ENCODE peak calls at places on chromosome 6, in six cellular contexts. T is mesenchymal stem cell, V is IMR-90, A is DND-41, X is HCT116, Y is PC-3. B is an unnamed sample.

GRCh38 chr6:156998824-156999330 is 221.7 kb downstream of the ARID1B start:
- DNase-seq in T (no peak), V (no peak), A (no peak), X (no peak), Y (no peak), B (no peak)

GRCh38 chr6:72218125-72218524 is 331.8 kb downstream of the RIMS1 start:
- DNase-seq in T (peak; percentile 43), V (peak; percentile 38), A (no peak), X (peak; percentile 3), Y (peak; percentile 13), B (peak; percentile 32)

GRCh38 chr6:10441004-10441654 is 26.3 kb upstream of the TFAP2A start:
- DNase-seq in T (peak; percentile 88), V (peak; percentile 87), A (no peak), X (peak; percentile 93), Y (peak; percentile 98), B (no peak)

GRCh38 chr6:116282698-116283097 is 3.0 kb upstream of the TSPYL1 start:
- DNase-seq in T (no peak), V (peak; percentile 23), A (no peak), X (no peak), Y (no peak), B (no peak)

GRCh38 chr6:48817714-48818113 is 645.3 kb downstream of the MMUT start:
- DNase-seq in T (peak; percentile 32), V (peak; percentile 21), A (no peak), X (no peak), Y (peak; percentile 9), B (no peak)

GRCh38 chr6:160036790-160037206 is 67.9 kb downstream of the IGF2R start:
- DNase-seq in T (no peak), V (peak; percentile 87), A (no peak), X (no peak), Y (peak; percentile 86), B (no peak)

GRCh38 chr6:144744720-144745119 is 459.6 kb downstream of the UTRN start:
- DNase-seq in T (no peak), V (no peak), A (no peak), X (no peak), Y (no peak), B (no peak)

GRCh38 chr6:1792989-1793388 is 183.3 kb downstream of the FOXC1 start:
- DNase-seq in T (peak; percentile 22), V (peak; percentile 10), A (peak; percentile 41), X (peak; percentile 26), Y (peak; percentile 67), B (no peak)

GRCh38 chr6:14276667-14277404 is 159.3 kb downstream of the CD83 start:
- DNase-seq in T (peak; percentile 26), V (peak; percentile 63), A (peak; percentile 69), X (no peak), Y (no peak), B (no peak)

GRCh38 chr6:12601881-12602280 is 114.7 kb upstream of the PHACTR1 start:
- DNase-seq in T (no peak), V (no peak), A (no peak), X (no peak), Y (no peak), B (peak; percentile 63)

GRCh38 chr6:136990754-136991153 is 54.0 kb downstream of the IL20RA start:
- DNase-seq in T (no peak), V (no peak), A (no peak), X (no peak), Y (no peak), B (no peak)

GRCh38 chr6:16676978-16677377 is 84.3 kb downstream of the ATXN1 start:
- DNase-seq in T (peak; percentile 89), V (peak; percentile 64), A (no peak), X (peak; percentile 66), Y (peak; percentile 47), B (no peak)

GRCh38 chr6:12608016-12608860 is 108.3 kb upstream of the PHACTR1 start:
- DNase-seq in T (peak; percentile 40), V (peak; percentile 40), A (no peak), X (no peak), Y (peak; percentile 53), B (peak; percentile 64)

GRCh38 chr6:8794420-8794819 is 359.1 kb upstream of the SLC35B3 start:
- DNase-seq in T (no peak), V (no peak), A (no peak), X (no peak), Y (no peak), B (no peak)

GRCh38 chr6:30061766-30062458 is 847 bp downstream of the POLR1H start:
- DNase-seq in T (peak; percentile 57), V (peak; percentile 17), A (peak; percentile 64), X (no peak), Y (peak; percentile 44), B (no peak)

GRCh38 chr6:11258260-11259237 is 26.1 kb upstream of the NEDD9 start:
- DNase-seq in T (no peak), V (no peak), A (peak; percentile 58), X (no peak), Y (no peak), B (no peak)

GRCh38 chr6:50549460-50549859 is 163.9 kb upstream of the TFAP2D start:
- DNase-seq in T (no peak), V (no peak), A (no peak), X (no peak), Y (no peak), B (no peak)

GRCh38 chr6:27865952-27866369 is 46.2 kb downstream of the OR2B2 start:
- DNase-seq in T (no peak), V (no peak), A (peak; percentile 68), X (no peak), Y (peak; percentile 23), B (no peak)

GRCh38 chr6:13767121-13767794 is 47.1 kb downstream of the MCUR1 start:
- DNase-seq in T (peak; percentile 54), V (peak; percentile 44), A (peak; percentile 52), X (no peak), Y (no peak), B (peak; percentile 26)

GRCh38 chr6:11756292-11756691 is 22.3 kb downstream of the ADTRP start:
- DNase-seq in T (no peak), V (no peak), A (no peak), X (no peak), Y (no peak), B (no peak)

GRCh38 chr6:53986165-53986720 is 125.0 kb upstream of the MLIP start:
- DNase-seq in T (peak; percentile 72), V (peak; percentile 70), A (peak; percentile 36), X (peak; percentile 34), Y (peak; percentile 79), B (peak; percentile 75)

GRCh38 chr6:21270501-21271290 is 322.9 kb upstream of the SOX4 start:
- DNase-seq in T (no peak), V (no peak), A (no peak), X (no peak), Y (no peak), B (no peak)
- H2AFZ ChIP-seq in T (no peak overlapping the region), V (peak overlapping the region; percentile 46), A (no peak overlapping the region), X (no peak overlapping the region), Y (no peak overlapping the region), B (no peak overlapping the region)

GRCh38 chr6:90294989-90295853 is 1.4 kb downstream of the BACH2 start:
- DNase-seq in T (peak; percentile 52), V (peak; percentile 43), A (no peak), X (no peak), Y (peak; percentile 26), B (peak; percentile 56)
- H3K9ac ChIP-seq in T (peak overlapping the region; percentile 78), V (peak overlapping the region; percentile 17), A (peak overlapping the region; percentile 55), X (peak overlapping the region; percentile 58), Y (peak overlapping the region; percentile 57), B (peak overlapping the region; percentile 10)

DNA sequence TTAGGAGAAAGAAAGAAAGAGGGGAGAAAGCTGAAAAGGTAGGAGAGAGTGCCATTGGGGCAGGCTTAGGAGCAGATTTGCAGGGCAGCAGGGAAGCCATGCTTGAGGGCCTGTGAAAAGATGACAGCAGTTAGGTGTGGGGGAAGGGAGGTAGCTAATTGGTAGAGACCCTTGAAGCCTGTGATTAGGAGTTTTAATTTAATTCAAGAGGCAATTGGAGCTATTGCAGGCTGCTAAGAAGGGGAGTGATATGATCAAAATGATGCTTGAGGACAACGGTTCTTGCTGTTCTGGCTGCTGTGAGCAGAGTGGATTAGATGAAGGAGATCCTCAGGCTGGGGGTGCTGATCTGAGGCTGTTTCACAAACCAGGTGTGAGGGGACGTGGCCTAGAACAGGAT is 24.5 kb upstream of the SEC63 start:
- DNase-seq in T (no peak), V (no peak), A (no peak), X (no peak), Y (no peak), B (no peak)
- H2AFZ ChIP-seq in T (no peak overlapping the region), V (no peak overlapping the region), A (no peak overlapping the region), X (no peak overlapping the region), Y (no peak overlapping the region), B (no peak overlapping the region)

GRCh38 chr6:121698617-121699016 is 263.2 kb downstream of the GJA1 start:
- DNase-seq in T (no peak), V (no peak), A (no peak), X (no peak), Y (no peak), B (no peak)

GRCh38 chr6:121691126-121691540 is 255.7 kb downstream of the GJA1 start:
- DNase-seq in T (no peak), V (peak; percentile 68), A (no peak), X (no peak), Y (no peak), B (no peak)

GRCh38 chr6:121697921-121698320 is 262.5 kb downstream of the GJA1 start:
- DNase-seq in T (no peak), V (peak; percentile 13), A (no peak), X (no peak), Y (no peak), B (no peak)

GRCh38 chr6:121695346-121695745 is 259.9 kb downstream of the GJA1 start:
- DNase-seq in T (no peak), V (no peak), A (no peak), X (no peak), Y (no peak), B (no peak)

GRCh38 chr6:121694389-121695185 is 259.1 kb downstream of the GJA1 start:
- DNase-seq in T (peak; percentile 29), V (peak; percentile 45), A (no peak), X (no peak), Y (no peak), B (peak; percentile 34)
- H3K9ac ChIP-seq in T (no peak overlapping the region), V (no peak overlapping the region), A (no peak overlapping the region), X (no peak overlapping the region), Y (no peak overlapping the region), B (no peak overlapping the region)

GRCh38 chr6:112279044-112279916 is 24.9 kb upstream of the LAMA4 start:
- DNase-seq in T (no peak), V (peak; percentile 33), A (no peak), X (no peak), Y (no peak), B (peak; percentile 40)
- H2AFZ ChIP-seq in T (no peak overlapping the region), V (peak overlapping the region; percentile 58), A (no peak overlapping the region), X (no peak overlapping the region), Y (no peak overlapping the region), B (peak overlapping the region; percentile 94)

GRCh38 chr6:85594197-85594930 is 706 bp upstream of the SNX14 start:
- DNase-seq in T (no peak), V (peak; percentile 30), A (no peak), X (no peak), Y (no peak), B (peak; percentile 63)
- H3K9ac ChIP-seq in T (peak overlapping the region; percentile 97), V (peak overlapping the region; percentile 81), A (peak overlapping the region; percentile 90), X (peak overlapping the region; percentile 85), Y (peak overlapping the region; percentile 75), B (peak overlapping the region; percentile 89)

DNA sequence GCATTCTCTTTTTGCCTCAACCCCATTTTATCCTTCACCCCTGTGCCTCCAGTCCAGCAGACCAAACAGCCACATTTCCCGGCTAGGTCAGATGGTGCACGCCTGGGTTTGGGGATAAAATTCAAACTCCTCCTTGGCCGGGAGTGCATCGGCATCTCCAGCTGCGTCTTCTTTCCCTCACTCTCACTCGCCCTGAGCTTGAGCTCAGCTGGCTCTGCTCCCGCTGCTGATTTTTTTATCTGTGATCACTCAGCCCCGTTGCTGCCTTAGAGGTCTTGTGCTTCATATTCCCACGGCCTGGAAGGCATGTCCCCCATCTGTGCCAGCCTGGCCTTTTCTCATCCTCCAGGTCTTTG is 6.8 kb upstream of the EZR start:
- DNase-seq in T (no peak), V (peak; percentile 75), A (no peak), X (no peak), Y (no peak), B (no peak)
- H2AFZ ChIP-seq in T (no peak overlapping the region), V (peak overlapping the region; percentile 82), A (no peak overlapping the region), X (no peak overlapping the region), Y (no peak overlapping the region), B (no peak overlapping the region)